ENCODE peak calls at places on chromosomes 1 and 21, in eight cellular contexts. One of them, this sample, is unnamed.

GRCh38 chr21:29121759-29122158 is 8.7 kb upstream of the MAP3K7CL start:
- DNase-seq in ascending aorta: no peak
- DNase-seq in A549: no peak
- DNase-seq in body of pancreas: no peak
- DNase-seq in CD4-positive, alpha-beta T cell: no peak
- DNase-seq in vagina: no peak
- DNase-seq in AG04450: no peak
- DNase-seq in psoas muscle: no peak
- DNase-seq in this sample: no peak

GRCh38 chr1:218164111-218164929 is 120.8 kb upstream of the RRP15 start:
- DNase-seq in CD4-positive, alpha-beta T cell: no peak
- DNase-seq in AG04450: no peak
- DNase-seq in body of pancreas: no peak
- DNase-seq in psoas muscle: peak
- DNase-seq in ascending aorta: no peak
- DNase-seq in vagina: no peak
- DNase-seq in A549: peak
- DNase-seq in this sample: no peak

GRCh38 chr21:42186591-42186990 is 32.3 kb upstream of the ABCG1 start:
- DNase-seq in psoas muscle: no peak
- DNase-seq in vagina: no peak
- DNase-seq in A549: no peak
- DNase-seq in ascending aorta: no peak
- DNase-seq in CD4-positive, alpha-beta T cell: no peak
- DNase-seq in AG04450: no peak
- DNase-seq in body of pancreas: no peak
- DNase-seq in this sample: no peak

GRCh38 chr1:226268421-226269124 is 40.4 kb downstream of the LIN9 start:
- DNase-seq in ascending aorta: no peak
- DNase-seq in vagina: no peak
- DNase-seq in psoas muscle: no peak
- DNase-seq in AG04450: no peak
- DNase-seq in CD4-positive, alpha-beta T cell: no peak
- DNase-seq in A549: peak
- DNase-seq in body of pancreas: peak
- DNase-seq in this sample: no peak

GRCh38 chr1:65948609-65949229 is 156.0 kb downstream of the PDE4B start:
- DNase-seq in ascending aorta: no peak
- DNase-seq in A549: peak
- DNase-seq in vagina: no peak
- DNase-seq in psoas muscle: no peak
- DNase-seq in CD4-positive, alpha-beta T cell: no peak
- DNase-seq in AG04450: no peak
- DNase-seq in body of pancreas: no peak
- DNase-seq in this sample: no peak

GRCh38 chr1:47894718-47895393 is 102.3 kb downstream of the TRABD2B start:
- DNase-seq in ascending aorta: no peak
- DNase-seq in body of pancreas: no peak
- DNase-seq in A549: peak
- DNase-seq in CD4-positive, alpha-beta T cell: no peak
- DNase-seq in psoas muscle: peak
- DNase-seq in AG04450: no peak
- DNase-seq in vagina: no peak
- DNase-seq in this sample: no peak

GRCh38 chr1:54268714-54269297 is 68.8 kb downstream of the MRPL37 start:
- DNase-seq in ascending aorta: no peak
- DNase-seq in vagina: no peak
- DNase-seq in body of pancreas: no peak
- DNase-seq in AG04450: no peak
- DNase-seq in A549: no peak
- DNase-seq in psoas muscle: no peak
- DNase-seq in CD4-positive, alpha-beta T cell: no peak
- DNase-seq in this sample: no peak

GRCh38 chr1:154349121-154349520 is 23.8 kb downstream of the ATP8B2 start:
- DNase-seq in psoas muscle: no peak
- DNase-seq in CD4-positive, alpha-beta T cell: no peak
- DNase-seq in A549: no peak
- DNase-seq in vagina: no peak
- DNase-seq in AG04450: no peak
- DNase-seq in ascending aorta: no peak
- DNase-seq in body of pancreas: no peak
- DNase-seq in this sample: no peak

GRCh38 chr1:89540406-89540970 is 15.9 kb downstream of the LRRC8B start:
- DNase-seq in psoas muscle: no peak
- DNase-seq in AG04450: no peak
- DNase-seq in vagina: no peak
- DNase-seq in CD4-positive, alpha-beta T cell: no peak
- DNase-seq in body of pancreas: no peak
- DNase-seq in ascending aorta: no peak
- DNase-seq in A549: no peak
- DNase-seq in this sample: no peak

GRCh38 chr1:14923400-14924011 is 230.0 kb upstream of the TMEM51 start:
- DNase-seq in AG04450: no peak
- DNase-seq in body of pancreas: no peak
- DNase-seq in CD4-positive, alpha-beta T cell: no peak
- DNase-seq in ascending aorta: no peak
- DNase-seq in psoas muscle: no peak
- DNase-seq in A549: no peak
- DNase-seq in vagina: no peak
- DNase-seq in this sample: no peak

GRCh38 chr1:181392613-181393170 is 90.6 kb upstream of the CACNA1E start:
- DNase-seq in psoas muscle: no peak
- DNase-seq in CD4-positive, alpha-beta T cell: no peak
- DNase-seq in ascending aorta: no peak
- DNase-seq in AG04450: no peak
- DNase-seq in body of pancreas: no peak
- DNase-seq in A549: no peak
- DNase-seq in vagina: no peak
- DNase-seq in this sample: no peak

GRCh38 chr1:43605761-43606160 is 44.2 kb upstream of the KDM4A start:
- DNase-seq in psoas muscle: no peak
- DNase-seq in CD4-positive, alpha-beta T cell: no peak
- DNase-seq in A549: no peak
- DNase-seq in ascending aorta: no peak
- DNase-seq in body of pancreas: no peak
- DNase-seq in vagina: no peak
- DNase-seq in AG04450: no peak
- DNase-seq in this sample: no peak

GRCh38 chr21:16082038-16082816 is 352.4 kb downstream of the USP25 start:
- DNase-seq in body of pancreas: no peak
- DNase-seq in vagina: no peak
- DNase-seq in CD4-positive, alpha-beta T cell: no peak
- DNase-seq in ascending aorta: no peak
- DNase-seq in psoas muscle: no peak
- DNase-seq in AG04450: no peak
- DNase-seq in A549: peak
- DNase-seq in this sample: no peak

GRCh38 chr1:22919341-22920025 is 53.2 kb downstream of the LACTBL1 start:
- DNase-seq in body of pancreas: no peak
- DNase-seq in psoas muscle: no peak
- DNase-seq in ascending aorta: no peak
- DNase-seq in A549: no peak
- DNase-seq in vagina: no peak
- DNase-seq in CD4-positive, alpha-beta T cell: no peak
- DNase-seq in AG04450: no peak
- DNase-seq in this sample: no peak

GRCh38 chr1:94992863-94993563 is 66.1 kb upstream of the CNN3 start:
- DNase-seq in ascending aorta: no peak
- DNase-seq in body of pancreas: no peak
- DNase-seq in AG04450: no peak
- DNase-seq in A549: no peak
- DNase-seq in vagina: no peak
- DNase-seq in CD4-positive, alpha-beta T cell: no peak
- DNase-seq in psoas muscle: no peak
- DNase-seq in this sample: no peak

GRCh38 chr1:94998128-94998527 is 71.2 kb upstream of the CNN3 start:
- DNase-seq in vagina: no peak
- DNase-seq in psoas muscle: no peak
- DNase-seq in CD4-positive, alpha-beta T cell: no peak
- DNase-seq in ascending aorta: no peak
- DNase-seq in body of pancreas: no peak
- DNase-seq in AG04450: no peak
- DNase-seq in A549: no peak
- DNase-seq in this sample: no peak

GRCh38 chr1:94993931-94994645 is 67.2 kb upstream of the CNN3 start:
- DNase-seq in body of pancreas: no peak
- DNase-seq in psoas muscle: no peak
- DNase-seq in ascending aorta: no peak
- DNase-seq in A549: no peak
- DNase-seq in vagina: no peak
- DNase-seq in AG04450: no peak
- DNase-seq in CD4-positive, alpha-beta T cell: no peak
- DNase-seq in this sample: no peak

GRCh38 chr1:94992161-94992560 is 65.3 kb upstream of the CNN3 start:
- DNase-seq in A549: no peak
- DNase-seq in CD4-positive, alpha-beta T cell: no peak
- DNase-seq in body of pancreas: no peak
- DNase-seq in ascending aorta: no peak
- DNase-seq in AG04450: no peak
- DNase-seq in psoas muscle: no peak
- DNase-seq in vagina: no peak
- DNase-seq in this sample: no peak

GRCh38 chr1:94994805-94995204 is 67.9 kb upstream of the CNN3 start:
- DNase-seq in psoas muscle: no peak
- DNase-seq in AG04450: no peak
- DNase-seq in A549: no peak
- DNase-seq in body of pancreas: no peak
- DNase-seq in vagina: no peak
- DNase-seq in CD4-positive, alpha-beta T cell: no peak
- DNase-seq in ascending aorta: no peak
- DNase-seq in this sample: no peak
- H3K27ac ChIP-seq in psoas muscle: no peak
- H3K27ac ChIP-seq in AG04450: no peak
- H3K27ac ChIP-seq in A549: no peak
- H3K27ac ChIP-seq in body of pancreas: no peak
- H3K27ac ChIP-seq in vagina: peak
- H3K27ac ChIP-seq in CD4-positive, alpha-beta T cell: no peak
- H3K27ac ChIP-seq in ascending aorta: no peak
- H3K27ac ChIP-seq in this sample: no peak

GRCh38 chr1:237318748-237319147 is 276.8 kb downstream of the RYR2 start:
- DNase-seq in A549: no peak
- DNase-seq in body of pancreas: no peak
- DNase-seq in AG04450: no peak
- DNase-seq in ascending aorta: no peak
- DNase-seq in CD4-positive, alpha-beta T cell: no peak
- DNase-seq in vagina: no peak
- DNase-seq in psoas muscle: no peak
- DNase-seq in this sample: no peak
- TF ChIP-seq CTCF in A549: no peak
- TF ChIP-seq CTCF in body of pancreas: no peak
- TF ChIP-seq CTCF in AG04450: no peak
- TF ChIP-seq CTCF in ascending aorta: no peak
- TF ChIP-seq CTCF in CD4-positive, alpha-beta T cell: no peak
- TF ChIP-seq CTCF in vagina: no peak
- TF ChIP-seq CTCF in psoas muscle: no peak
- TF ChIP-seq CTCF in this sample: no peak

DNA sequence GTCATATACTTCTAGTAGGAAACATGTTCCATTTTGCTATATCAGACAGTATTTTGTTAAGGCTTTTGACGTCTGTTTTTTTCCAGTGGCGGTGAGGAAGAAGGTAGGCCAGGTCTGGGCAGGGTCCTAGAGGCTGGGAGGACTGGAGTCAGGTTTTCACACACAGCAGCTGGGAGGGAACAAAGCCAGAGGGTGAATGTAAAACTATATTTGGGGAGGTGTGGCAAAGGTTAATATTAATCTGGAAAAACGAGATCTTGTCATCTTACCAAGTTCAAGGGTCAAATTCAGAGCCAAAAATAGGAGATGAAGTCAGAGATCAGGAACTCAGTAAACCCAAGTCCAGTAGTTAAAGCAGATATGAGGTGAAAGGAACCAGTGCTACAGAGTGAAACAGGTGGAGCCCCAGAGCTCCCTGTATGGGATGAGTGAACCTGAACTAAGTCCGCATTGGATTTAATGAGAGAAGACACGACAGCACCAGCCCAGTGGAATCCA is 10.7 kb upstream of the OTUD7B start:
- DNase-seq in psoas muscle: no peak
- DNase-seq in vagina: no peak
- DNase-seq in body of pancreas: peak
- DNase-seq in A549: peak
- DNase-seq in AG04450: no peak
- DNase-seq in ascending aorta: no peak
- DNase-seq in CD4-positive, alpha-beta T cell: no peak
- DNase-seq in this sample: no peak
- H3K27ac ChIP-seq in psoas muscle: peak
- H3K27ac ChIP-seq in vagina: no peak
- H3K27ac ChIP-seq in body of pancreas: peak
- H3K27ac ChIP-seq in A549: peak
- H3K27ac ChIP-seq in AG04450: no peak
- H3K27ac ChIP-seq in ascending aorta: peak
- H3K27ac ChIP-seq in CD4-positive, alpha-beta T cell: no peak
- H3K27ac ChIP-seq in this sample: no peak

GRCh38 chr1:170885551-170885950 is 49.8 kb upstream of the MROH9 start:
- DNase-seq in ascending aorta: no peak
- DNase-seq in A549: no peak
- DNase-seq in AG04450: no peak
- DNase-seq in CD4-positive, alpha-beta T cell: no peak
- DNase-seq in psoas muscle: no peak
- DNase-seq in vagina: no peak
- DNase-seq in body of pancreas: no peak
- DNase-seq in this sample: no peak

GRCh38 chr1:170886460-170886859 is 48.9 kb upstream of the MROH9 start:
- DNase-seq in A549: no peak
- DNase-seq in AG04450: no peak
- DNase-seq in ascending aorta: no peak
- DNase-seq in body of pancreas: no peak
- DNase-seq in vagina: no peak
- DNase-seq in CD4-positive, alpha-beta T cell: no peak
- DNase-seq in psoas muscle: no peak
- DNase-seq in this sample: no peak

DNA sequence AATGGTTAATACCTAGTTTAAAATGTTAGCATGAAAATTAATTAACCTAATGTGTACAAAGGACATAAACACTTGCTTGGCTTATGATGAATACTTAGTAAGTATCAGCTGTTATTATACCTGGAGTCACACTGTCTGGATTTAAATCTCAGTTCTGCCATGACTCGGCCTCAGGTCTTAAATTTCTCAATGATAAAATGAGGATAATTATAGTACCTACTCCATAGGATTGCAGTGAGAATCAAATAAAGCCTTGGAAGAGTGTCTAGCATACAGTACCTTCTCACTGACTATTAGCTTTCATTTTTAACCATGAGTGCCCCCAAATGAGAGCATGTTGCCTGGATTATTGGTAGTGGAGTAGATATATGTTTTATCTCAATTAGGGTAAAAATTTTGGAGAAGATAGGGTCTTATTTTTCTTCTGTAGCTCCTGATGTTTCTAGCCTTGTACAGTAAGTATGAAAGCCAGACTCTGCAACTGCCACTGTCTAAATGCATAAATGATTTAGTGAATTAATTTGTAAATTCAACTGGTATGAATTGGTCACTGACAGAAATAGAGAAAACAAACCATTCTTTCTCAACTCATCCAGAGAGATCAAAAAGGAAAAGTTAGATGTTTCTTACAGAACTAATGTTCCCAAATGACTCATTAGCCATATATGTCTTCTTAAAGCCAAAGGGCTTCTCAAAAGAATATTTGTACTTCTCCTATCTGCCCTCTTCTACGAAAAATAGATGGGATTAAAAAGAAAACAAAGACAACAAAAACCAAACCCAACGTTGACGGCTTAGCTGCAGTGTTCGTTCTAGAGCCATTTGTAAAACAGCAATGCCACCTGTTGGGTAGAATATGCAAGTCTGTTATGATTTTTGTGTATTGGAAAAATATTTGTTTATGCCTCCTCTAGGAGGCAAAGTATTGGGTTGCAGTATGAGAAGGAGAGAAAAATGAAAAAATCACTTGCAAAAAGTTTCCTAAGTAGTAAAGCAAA is 53.8 kb upstream of the MROH9 start:
- DNase-seq in psoas muscle: no peak
- DNase-seq in ascending aorta: no peak
- DNase-seq in AG04450: no peak
- DNase-seq in CD4-positive, alpha-beta T cell: no peak
- DNase-seq in A549: peak
- DNase-seq in body of pancreas: no peak
- DNase-seq in vagina: no peak
- DNase-seq in this sample: no peak
- TF ChIP-seq CTCF in psoas muscle: peak
- TF ChIP-seq CTCF in ascending aorta: peak
- TF ChIP-seq CTCF in AG04450: peak
- TF ChIP-seq CTCF in CD4-positive, alpha-beta T cell: no peak
- TF ChIP-seq CTCF in A549: peak
- TF ChIP-seq CTCF in body of pancreas: peak
- TF ChIP-seq CTCF in vagina: peak
- TF ChIP-seq CTCF in this sample: peak

This sample was measured in dorsolateral prefrontal cortex.